ENCODE peak calls at places on chromosome X, in eight cellular contexts. One of them, this sample, is unnamed.
A peak's percentile ranks its signal among the peaks of the same experiment; 100 is the strongest.

GRCh38 chrX:68503830-68504229 is 5.0 kb downstream of the YIPF6 start:
- DNase-seq in Peyer's patch: no peak
- DNase-seq in esophagus squamous epithelium: no peak
- DNase-seq in A549: no peak
- DNase-seq in breast epithelium: no peak
- DNase-seq in tibial nerve: no peak
- DNase-seq in ovary: no peak
- DNase-seq in suprapubic skin: no peak
- DNase-seq in this sample: no peak

GRCh38 chrX:137916090-137916746 is 350.3 kb downstream of the ZIC3 start:
- DNase-seq in Peyer's patch: no peak
- DNase-seq in ovary: no peak
- DNase-seq in suprapubic skin: no peak
- DNase-seq in esophagus squamous epithelium: no peak
- DNase-seq in breast epithelium: no peak
- DNase-seq in tibial nerve: no peak
- DNase-seq in A549: no peak
- DNase-seq in this sample: no peak

GRCh38 chrX:125012585-125012984 is 307.1 kb upstream of the TEX13C start:
- DNase-seq in breast epithelium: no peak
- DNase-seq in A549: no peak
- DNase-seq in tibial nerve: no peak
- DNase-seq in Peyer's patch: no peak
- DNase-seq in esophagus squamous epithelium: no peak
- DNase-seq in suprapubic skin: no peak
- DNase-seq in ovary: no peak
- DNase-seq in this sample: no peak

GRCh38 chrX:124507276-124507675 is 160.9 kb downstream of the SH2D1A start:
- DNase-seq in suprapubic skin: no peak
- DNase-seq in Peyer's patch: no peak
- DNase-seq in esophagus squamous epithelium: no peak
- DNase-seq in tibial nerve: no peak
- DNase-seq in ovary: no peak
- DNase-seq in breast epithelium: no peak
- DNase-seq in A549: no peak
- DNase-seq in this sample: no peak

GRCh38 chrX:97666890-97667289 is 783.2 kb downstream of the RPA4 start:
- DNase-seq in A549: no peak
- DNase-seq in ovary: no peak
- DNase-seq in suprapubic skin: no peak
- DNase-seq in Peyer's patch: no peak
- DNase-seq in tibial nerve: no peak
- DNase-seq in breast epithelium: no peak
- DNase-seq in esophagus squamous epithelium: no peak
- DNase-seq in this sample: no peak

GRCh38 chrX:41482153-41482850 is 35.2 kb downstream of the NYX start:
- DNase-seq in Peyer's patch: no peak
- DNase-seq in A549: no peak
- DNase-seq in breast epithelium: no peak
- DNase-seq in ovary: no peak
- DNase-seq in esophagus squamous epithelium: no peak
- DNase-seq in suprapubic skin: no peak
- DNase-seq in tibial nerve: no peak
- DNase-seq in this sample: no peak

GRCh38 chrX:140765043-140765784 is 55.7 kb downstream of the LINC00632 start:
- DNase-seq in breast epithelium: no peak
- DNase-seq in tibial nerve: no peak
- DNase-seq in suprapubic skin: no peak
- DNase-seq in A549: no peak
- DNase-seq in esophagus squamous epithelium: no peak
- DNase-seq in Peyer's patch: no peak
- DNase-seq in ovary: no peak
- DNase-seq in this sample: no peak

GRCh38 chrX:77087529-77088169 is 359.5 kb upstream of the FGF16 start:
- DNase-seq in breast epithelium: no peak
- DNase-seq in esophagus squamous epithelium: no peak
- DNase-seq in A549: no peak
- DNase-seq in Peyer's patch: no peak
- DNase-seq in tibial nerve: peak; percentile 13
- DNase-seq in suprapubic skin: no peak
- DNase-seq in ovary: no peak
- DNase-seq in this sample: no peak

GRCh38 chrX:154396948-154397887 is 959 bp upstream of the RPL10 start:
- DNase-seq in Peyer's patch: peak; percentile 86
- DNase-seq in A549: peak; percentile 61
- DNase-seq in tibial nerve: peak; percentile 54
- DNase-seq in breast epithelium: peak; percentile 55
- DNase-seq in ovary: peak; percentile 83
- DNase-seq in esophagus squamous epithelium: no peak
- DNase-seq in suprapubic skin: peak; percentile 85
- DNase-seq in this sample: peak; percentile 49

GRCh38 chrX:129769467-129770154 is 10.1 kb upstream of the SASH3 start:
- DNase-seq in A549: no peak
- DNase-seq in esophagus squamous epithelium: peak; percentile 7
- DNase-seq in ovary: no peak
- DNase-seq in Peyer's patch: peak; percentile 90
- DNase-seq in suprapubic skin: no peak
- DNase-seq in tibial nerve: no peak
- DNase-seq in breast epithelium: no peak
- DNase-seq in this sample: no peak

GRCh38 chrX:131779313-131779712 is 235.4 kb downstream of the OR13H1 start:
- DNase-seq in esophagus squamous epithelium: no peak
- DNase-seq in Peyer's patch: no peak
- DNase-seq in breast epithelium: no peak
- DNase-seq in ovary: no peak
- DNase-seq in suprapubic skin: no peak
- DNase-seq in A549: no peak
- DNase-seq in tibial nerve: no peak
- DNase-seq in this sample: no peak

GRCh38 chrX:125436855-125437254 is 117.2 kb downstream of the TEX13C start:
- DNase-seq in A549: no peak
- DNase-seq in suprapubic skin: no peak
- DNase-seq in breast epithelium: no peak
- DNase-seq in ovary: no peak
- DNase-seq in Peyer's patch: no peak
- DNase-seq in tibial nerve: no peak
- DNase-seq in esophagus squamous epithelium: no peak
- DNase-seq in this sample: no peak

GRCh38 chrX:65596270-65596669 is 61.7 kb upstream of the LAS1L start:
- DNase-seq in suprapubic skin: no peak
- DNase-seq in A549: no peak
- DNase-seq in esophagus squamous epithelium: no peak
- DNase-seq in ovary: no peak
- DNase-seq in tibial nerve: no peak
- DNase-seq in Peyer's patch: peak; percentile 77
- DNase-seq in breast epithelium: peak; percentile 35
- DNase-seq in this sample: peak; percentile 80

GRCh38 chrX:53939127-53939526 is 105.1 kb downstream of the PHF8 start:
- DNase-seq in suprapubic skin: no peak
- DNase-seq in ovary: no peak
- DNase-seq in Peyer's patch: no peak
- DNase-seq in breast epithelium: no peak
- DNase-seq in A549: no peak
- DNase-seq in esophagus squamous epithelium: no peak
- DNase-seq in tibial nerve: no peak
- DNase-seq in this sample: no peak

GRCh38 chrX:94204524-94204923 is 530.5 kb downstream of the FAM133A start:
- DNase-seq in ovary: no peak
- DNase-seq in breast epithelium: no peak
- DNase-seq in tibial nerve: no peak
- DNase-seq in Peyer's patch: no peak
- DNase-seq in suprapubic skin: no peak
- DNase-seq in A549: no peak
- DNase-seq in esophagus squamous epithelium: no peak
- DNase-seq in this sample: no peak

GRCh38 chrX:39941332-39941920 is 156.3 kb downstream of the BCOR start:
- DNase-seq in Peyer's patch: no peak
- DNase-seq in A549: no peak
- DNase-seq in tibial nerve: no peak
- DNase-seq in ovary: no peak
- DNase-seq in esophagus squamous epithelium: no peak
- DNase-seq in suprapubic skin: no peak
- DNase-seq in breast epithelium: no peak
- DNase-seq in this sample: no peak

GRCh38 chrX:14357314-14357713 is 172.0 kb upstream of the GLRA2 start:
- DNase-seq in suprapubic skin: no peak
- DNase-seq in esophagus squamous epithelium: no peak
- DNase-seq in Peyer's patch: no peak
- DNase-seq in tibial nerve: no peak
- DNase-seq in ovary: no peak
- DNase-seq in A549: no peak
- DNase-seq in breast epithelium: no peak
- DNase-seq in this sample: no peak

GRCh38 chrX:86104526-86104925 is 43.7 kb upstream of the DACH2 start:
- DNase-seq in breast epithelium: no peak
- DNase-seq in suprapubic skin: no peak
- DNase-seq in esophagus squamous epithelium: no peak
- DNase-seq in A549: no peak
- DNase-seq in Peyer's patch: no peak
- DNase-seq in ovary: no peak
- DNase-seq in tibial nerve: no peak
- DNase-seq in this sample: no peak

GRCh38 chrX:134727363-134727762 is 69.1 kb upstream of the PLAC1 start:
- DNase-seq in suprapubic skin: no peak
- DNase-seq in tibial nerve: no peak
- DNase-seq in ovary: no peak
- DNase-seq in esophagus squamous epithelium: no peak
- DNase-seq in breast epithelium: no peak
- DNase-seq in A549: peak; percentile 38
- DNase-seq in Peyer's patch: no peak
- DNase-seq in this sample: no peak

GRCh38 chrX:107825698-107826285 is at the start of gene MID2:
- DNase-seq in esophagus squamous epithelium: no peak
- DNase-seq in ovary: peak; percentile 60
- DNase-seq in breast epithelium: peak; percentile 63
- DNase-seq in tibial nerve: peak; percentile 25
- DNase-seq in Peyer's patch: peak; percentile 83
- DNase-seq in A549: peak; percentile 46
- DNase-seq in suprapubic skin: peak; percentile 79
- DNase-seq in this sample: peak; percentile 94

GRCh38 chrX:40096395-40097091 is 1.2 kb downstream of the BCOR start:
- DNase-seq in esophagus squamous epithelium: no peak
- DNase-seq in suprapubic skin: no peak
- DNase-seq in A549: peak; percentile 36
- DNase-seq in ovary: no peak
- DNase-seq in tibial nerve: no peak
- DNase-seq in breast epithelium: no peak
- DNase-seq in Peyer's patch: peak; percentile 76
- DNase-seq in this sample: peak; percentile 90

GRCh38 chrX:30570505-30570904 is 7.1 kb downstream of the TASL start:
- DNase-seq in Peyer's patch: no peak
- DNase-seq in esophagus squamous epithelium: no peak
- DNase-seq in breast epithelium: no peak
- DNase-seq in tibial nerve: no peak
- DNase-seq in A549: no peak
- DNase-seq in suprapubic skin: no peak
- DNase-seq in ovary: no peak
- DNase-seq in this sample: no peak

GRCh38 chrX:70168238-70169188 is 8.8 kb upstream of the DGAT2L6 start:
- DNase-seq in esophagus squamous epithelium: no peak
- DNase-seq in Peyer's patch: no peak
- DNase-seq in suprapubic skin: no peak
- DNase-seq in breast epithelium: no peak
- DNase-seq in tibial nerve: no peak
- DNase-seq in A549: peak; percentile 53
- DNase-seq in ovary: peak; percentile 35
- DNase-seq in this sample: no peak

GRCh38 chrX:115400960-115401359 is 111.4 kb downstream of the LUZP4 start:
- DNase-seq in A549: no peak
- DNase-seq in suprapubic skin: no peak
- DNase-seq in breast epithelium: no peak
- DNase-seq in Peyer's patch: no peak
- DNase-seq in ovary: no peak
- DNase-seq in tibial nerve: no peak
- DNase-seq in esophagus squamous epithelium: no peak
- DNase-seq in this sample: no peak

GRCh38 chrX:118475903-118476302 is 19.7 kb upstream of the DOCK11 start:
- DNase-seq in tibial nerve: no peak
- DNase-seq in A549: no peak
- DNase-seq in Peyer's patch: no peak
- DNase-seq in suprapubic skin: no peak
- DNase-seq in breast epithelium: no peak
- DNase-seq in esophagus squamous epithelium: no peak
- DNase-seq in ovary: no peak
- DNase-seq in this sample: no peak

GRCh38 chrX:153333821-153334653 is at the start of gene ZNF275:
- DNase-seq in esophagus squamous epithelium: no peak
- DNase-seq in Peyer's patch: peak; percentile 89
- DNase-seq in ovary: peak; percentile 86
- DNase-seq in breast epithelium: peak; percentile 47
- DNase-seq in tibial nerve: peak; percentile 56
- DNase-seq in suprapubic skin: peak; percentile 80
- DNase-seq in A549: peak; percentile 65
- DNase-seq in this sample: peak; percentile 93
- TF ChIP-seq POLR2A in esophagus squamous epithelium: peak; percentile 28
- TF ChIP-seq POLR2A in Peyer's patch: no peak
- TF ChIP-seq POLR2A in ovary: peak; percentile 79
- TF ChIP-seq POLR2A in breast epithelium: no peak
- TF ChIP-seq POLR2A in tibial nerve: no peak
- TF ChIP-seq POLR2A in suprapubic skin: no peak
- TF ChIP-seq POLR2A in A549: peak; percentile 56
- TF ChIP-seq POLR2A in this sample: no peak

GRCh38 chrX:25968920-25969319 is 169.2 kb upstream of the MAGEB18 start:
- DNase-seq in Peyer's patch: no peak
- DNase-seq in esophagus squamous epithelium: no peak
- DNase-seq in A549: no peak
- DNase-seq in ovary: no peak
- DNase-seq in breast epithelium: no peak
- DNase-seq in suprapubic skin: no peak
- DNase-seq in tibial nerve: no peak
- DNase-seq in this sample: no peak
- H3K4me3 ChIP-seq in Peyer's patch: no peak overlapping the region
- H3K4me3 ChIP-seq in esophagus squamous epithelium: no peak overlapping the region
- H3K4me3 ChIP-seq in A549: no peak overlapping the region
- H3K4me3 ChIP-seq in ovary: no peak overlapping the region
- H3K4me3 ChIP-seq in breast epithelium: no peak overlapping the region
- H3K4me3 ChIP-seq in suprapubic skin: no peak overlapping the region
- H3K4me3 ChIP-seq in tibial nerve: no peak overlapping the region
- H3K4me3 ChIP-seq in this sample: no peak overlapping the region

DNA sequence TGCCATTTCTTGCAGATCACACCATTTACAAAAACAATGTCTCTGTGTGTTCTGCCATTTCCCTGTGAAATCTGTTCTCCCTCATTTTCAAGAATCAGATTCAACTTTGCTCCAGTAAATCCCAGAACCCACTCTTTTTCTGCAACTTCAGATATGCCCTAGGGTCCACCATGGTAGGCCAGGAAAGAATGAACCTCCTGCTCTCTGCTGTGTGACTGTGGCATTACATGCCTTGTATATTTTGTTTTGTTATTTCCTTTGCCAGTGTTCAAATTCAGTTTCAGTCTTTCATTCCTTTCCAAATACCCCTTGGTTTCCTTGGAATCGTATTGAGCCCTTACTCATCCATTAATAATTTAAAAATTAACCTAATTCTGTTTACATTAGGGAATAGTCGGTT is 290.2 kb upstream of the VCX start:
- DNase-seq in breast epithelium: no peak
- DNase-seq in tibial nerve: no peak
- DNase-seq in ovary: no peak
- DNase-seq in Peyer's patch: no peak
- DNase-seq in suprapubic skin: no peak
- DNase-seq in A549: no peak
- DNase-seq in esophagus squamous epithelium: no peak
- DNase-seq in this sample: no peak
- TF ChIP-seq CTCF in breast epithelium: no peak
- TF ChIP-seq CTCF in tibial nerve: no peak
- TF ChIP-seq CTCF in ovary: no peak
- TF ChIP-seq CTCF in Peyer's patch: no peak
- TF ChIP-seq CTCF in suprapubic skin: no peak
- TF ChIP-seq CTCF in A549: no peak
- TF ChIP-seq CTCF in esophagus squamous epithelium: no peak
- TF ChIP-seq CTCF in this sample: no peak

GRCh38 chrX:106726485-106727437 is at the start of gene RNF128:
- DNase-seq in Peyer's patch: peak; percentile 76
- DNase-seq in esophagus squamous epithelium: no peak
- DNase-seq in suprapubic skin: no peak
- DNase-seq in ovary: peak; percentile 24
- DNase-seq in tibial nerve: no peak
- DNase-seq in breast epithelium: no peak
- DNase-seq in A549: peak; percentile 24
- DNase-seq in this sample: no peak
- TF ChIP-seq POLR2A in Peyer's patch: peak; percentile 81
- TF ChIP-seq POLR2A in esophagus squamous epithelium: no peak
- TF ChIP-seq POLR2A in suprapubic skin: no peak
- TF ChIP-seq POLR2A in ovary: no peak
- TF ChIP-seq POLR2A in tibial nerve: no peak
- TF ChIP-seq POLR2A in breast epithelium: no peak
- TF ChIP-seq POLR2A in A549: no peak
- TF ChIP-seq POLR2A in this sample: no peak

This sample was measured in lower leg skin.